ENCODE peak calls at places on chromosomes 7 and 10, in ten cellular contexts. U, A, Z, R, E, S, J, I, G and N are unnamed samples.

GRCh38 chr7:46532571-46532970 is 611.5 kb upstream of the IGFBP3 start:
- DNase-seq in U (no peak), A (no peak), Z (peak), R (no peak), E (no peak), S (no peak), J (no peak), I (no peak), G (no peak), N (no peak)

GRCh38 chr10:80260295-80261243 is 28.9 kb downstream of the MAT1A start:
- DNase-seq in U (no peak), A (peak), Z (peak), R (peak), E (no peak), S (peak), J (no peak), I (peak), G (peak), N (no peak)

GRCh38 chr10:32054087-32054486 is 2.1 kb downstream of the KIF5B start:
- DNase-seq in U (peak), A (peak), Z (peak), R (peak), E (no peak), S (peak), J (no peak), I (peak), G (no peak), N (no peak)

GRCh38 chr7:7054252-7054830 is 128.0 kb upstream of the C1GALT1 start:
- DNase-seq in U (no peak), A (no peak), Z (no peak), R (no peak), E (no peak), S (no peak), J (no peak), I (no peak), G (no peak), N (no peak)

GRCh38 chr7:7563269-7563668 is 3.4 kb upstream of the MIOS start:
- DNase-seq in U (no peak), A (no peak), Z (no peak), R (no peak), E (no peak), S (no peak), J (no peak), I (no peak), G (no peak), N (no peak)

GRCh38 chr10:125160856-125161569 is 650 bp upstream of the CTBP2 start:
- DNase-seq in U (peak), A (peak), Z (peak), R (peak), E (peak), S (peak), J (peak), I (peak), G (peak), N (peak)

GRCh38 chr7:66921396-66921917 is 432 bp downstream of the TMEM248 start:
- DNase-seq in U (peak), A (no peak), Z (peak), R (peak), E (peak), S (peak), J (peak), I (no peak), G (no peak), N (peak)

GRCh38 chr10:58027431-58027830 is 240.3 kb downstream of the IPMK start:
- DNase-seq in U (peak), A (peak), Z (peak), R (no peak), E (no peak), S (peak), J (no peak), I (no peak), G (no peak), N (no peak)

GRCh38 chr7:7157177-7157886 is 25.0 kb upstream of the C1GALT1 start:
- DNase-seq in U (peak), A (no peak), Z (peak), R (peak), E (no peak), S (peak), J (no peak), I (no peak), G (peak), N (no peak)

GRCh38 chr10:127740596-127740995 is 3.6 kb downstream of the FOXI2 start:
- DNase-seq in U (no peak), A (no peak), Z (peak), R (peak), E (no peak), S (no peak), J (no peak), I (no peak), G (no peak), N (no peak)

GRCh38 chr10:72981028-72981881 is 26.6 kb upstream of the PLA2G12B start:
- DNase-seq in U (no peak), A (no peak), Z (no peak), R (peak), E (no peak), S (no peak), J (no peak), I (no peak), G (no peak), N (no peak)

GRCh38 chr7:2313450-2314208 is 612 bp downstream of the SNX8 start:
- DNase-seq in U (no peak), A (no peak), Z (peak), R (peak), E (peak), S (no peak), J (no peak), I (peak), G (peak), N (no peak)

GRCh38 chr7:38051311-38051710 is 126.7 kb upstream of the STARD3NL start:
- DNase-seq in U (no peak), A (no peak), Z (no peak), R (no peak), E (no peak), S (no peak), J (no peak), I (no peak), G (no peak), N (no peak)

GRCh38 chr10:95542330-95542729 is 18.8 kb downstream of the SORBS1 start:
- DNase-seq in U (no peak), A (no peak), Z (no peak), R (no peak), E (no peak), S (no peak), J (no peak), I (peak), G (no peak), N (no peak)

GRCh38 chr10:95540514-95541052 is 20.6 kb downstream of the SORBS1 start:
- DNase-seq in U (no peak), A (no peak), Z (no peak), R (no peak), E (no peak), S (no peak), J (no peak), I (no peak), G (no peak), N (no peak)

GRCh38 chr10:95543459-95543858 is 17.7 kb downstream of the SORBS1 start:
- DNase-seq in U (no peak), A (no peak), Z (no peak), R (no peak), E (no peak), S (no peak), J (no peak), I (no peak), G (no peak), N (no peak)

GRCh38 chr10:95544783-95545500 is 16.2 kb downstream of the SORBS1 start:
- DNase-seq in U (no peak), A (no peak), Z (no peak), R (no peak), E (no peak), S (no peak), J (no peak), I (no peak), G (no peak), N (no peak)

GRCh38 chr10:95542761-95543160 is 18.4 kb downstream of the SORBS1 start:
- DNase-seq in U (no peak), A (no peak), Z (no peak), R (no peak), E (no peak), S (no peak), J (no peak), I (no peak), G (no peak), N (no peak)
- H3K4me3 ChIP-seq in U (no peak), A (no peak), Z (no peak), R (no peak), E (peak), S (no peak), J (no peak), I (no peak), G (no peak), N (no peak)

GRCh38 chr10:9239298-9239697 is 1184.8 kb downstream of the GATA3 start:
- DNase-seq in U (no peak), A (no peak), Z (no peak), R (no peak), E (no peak), S (no peak), J (no peak), I (no peak), G (no peak), N (no peak)
- H3K4me3 ChIP-seq in U (no peak), A (no peak), Z (no peak), R (no peak), E (no peak), S (no peak), J (no peak), I (no peak), G (no peak), N (no peak)

GRCh38 chr10:30579554-30579953 is 50.0 kb downstream of the LYZL2 start:
- DNase-seq in U (no peak), A (peak), Z (no peak), R (no peak), E (no peak), S (no peak), J (no peak), I (no peak), G (no peak), N (no peak)

GRCh38 chr10:30574423-30574796 is 55.1 kb downstream of the LYZL2 start:
- DNase-seq in U (no peak), A (no peak), Z (no peak), R (no peak), E (no peak), S (no peak), J (no peak), I (no peak), G (no peak), N (no peak)

GRCh38 chr10:30573714-30574422 is 55.7 kb downstream of the LYZL2 start:
- DNase-seq in U (no peak), A (no peak), Z (no peak), R (no peak), E (no peak), S (no peak), J (no peak), I (no peak), G (no peak), N (no peak)
- H3K4me3 ChIP-seq in U (no peak), A (no peak), Z (no peak), R (no peak), E (no peak), S (no peak), J (no peak), I (no peak), G (no peak), N (no peak)

GRCh38 chr10:104328916-104329710 is 9.2 kb downstream of the ITPRIP start:
- DNase-seq in U (peak), A (peak), Z (peak), R (peak), E (no peak), S (peak), J (peak), I (no peak), G (peak), N (peak)
- H3K4me3 ChIP-seq in U (peak), A (peak), Z (peak), R (peak), E (peak), S (peak), J (peak), I (no peak), G (no peak), N (peak)